ENCODE peak calls at places on chromosomes 2 and 18, in five cellular contexts. One of them, this sample, is unnamed.

GRCh38 chr2:85175369-85176299 is 42.4 kb downstream of the TCF7L1 start:
- DNase-seq in GM13977: no peak
- DNase-seq in renal cortical epithelial cell: no peak
- DNase-seq in iPS-NIHi11: peak; percentile 56
- DNase-seq in Kasumi-1: no peak
- DNase-seq in this sample: no peak

GRCh38 chr2:101763496-101764333 is 66.2 kb downstream of the MAP4K4 start:
- DNase-seq in GM13977: no peak
- DNase-seq in renal cortical epithelial cell: peak; percentile 50
- DNase-seq in iPS-NIHi11: no peak
- DNase-seq in Kasumi-1: no peak
- DNase-seq in this sample: peak; percentile 13

GRCh38 chr2:134365356-134365755 is 111.5 kb downstream of the MGAT5 start:
- DNase-seq in GM13977: no peak
- DNase-seq in renal cortical epithelial cell: no peak
- DNase-seq in iPS-NIHi11: peak; percentile 53
- DNase-seq in Kasumi-1: peak; percentile 17
- DNase-seq in this sample: no peak

GRCh38 chr2:169415233-169415748 is 53.0 kb upstream of the LRP2 start:
- DNase-seq in GM13977: no peak
- DNase-seq in renal cortical epithelial cell: no peak
- DNase-seq in iPS-NIHi11: no peak
- DNase-seq in Kasumi-1: peak; percentile 73
- DNase-seq in this sample: peak; percentile 14

GRCh38 chr2:238916875-238917590 is 69.1 kb downstream of the TWIST2 start:
- DNase-seq in GM13977: no peak
- DNase-seq in renal cortical epithelial cell: peak; percentile 28
- DNase-seq in iPS-NIHi11: no peak
- DNase-seq in Kasumi-1: no peak
- DNase-seq in this sample: no peak

GRCh38 chr18:45642238-45642637 is 27.0 kb downstream of the SLC14A2 start:
- DNase-seq in GM13977: no peak
- DNase-seq in renal cortical epithelial cell: peak; percentile 22
- DNase-seq in iPS-NIHi11: no peak
- DNase-seq in Kasumi-1: no peak
- DNase-seq in this sample: no peak

GRCh38 chr2:190864375-190864774 is 16.2 kb upstream of the GLS start:
- DNase-seq in GM13977: no peak
- DNase-seq in renal cortical epithelial cell: peak; percentile 41
- DNase-seq in iPS-NIHi11: no peak
- DNase-seq in Kasumi-1: no peak
- DNase-seq in this sample: no peak

GRCh38 chr2:128198666-128199065 is 107.7 kb downstream of the UGGT1 start:
- DNase-seq in GM13977: no peak
- DNase-seq in renal cortical epithelial cell: no peak
- DNase-seq in iPS-NIHi11: no peak
- DNase-seq in Kasumi-1: no peak
- DNase-seq in this sample: no peak

GRCh38 chr2:144256996-144257707 is 262.8 kb downstream of the ZEB2 start:
- DNase-seq in GM13977: no peak
- DNase-seq in renal cortical epithelial cell: no peak
- DNase-seq in iPS-NIHi11: no peak
- DNase-seq in Kasumi-1: peak; percentile 46
- DNase-seq in this sample: no peak

GRCh38 chr18:61764381-61764780 is 128.4 kb downstream of the RNF152 start:
- DNase-seq in GM13977: peak; percentile 39
- DNase-seq in renal cortical epithelial cell: peak; percentile 69
- DNase-seq in iPS-NIHi11: no peak
- DNase-seq in Kasumi-1: no peak
- DNase-seq in this sample: no peak

GRCh38 chr2:191013876-191014652 is at the start of gene STAT1:
- DNase-seq in GM13977: peak; percentile 98
- DNase-seq in renal cortical epithelial cell: peak; percentile 72
- DNase-seq in iPS-NIHi11: peak; percentile 99
- DNase-seq in Kasumi-1: peak; percentile 95
- DNase-seq in this sample: peak; percentile 91

GRCh38 chr2:143229952-143230351 is 100.7 kb downstream of the ARHGAP15 start:
- DNase-seq in GM13977: no peak
- DNase-seq in renal cortical epithelial cell: no peak
- DNase-seq in iPS-NIHi11: peak; percentile 40
- DNase-seq in Kasumi-1: no peak
- DNase-seq in this sample: no peak

GRCh38 chr2:78029392-78029995 is 507.3 kb upstream of the LRRTM4 start:
- DNase-seq in GM13977: no peak
- DNase-seq in renal cortical epithelial cell: no peak
- DNase-seq in iPS-NIHi11: no peak
- DNase-seq in Kasumi-1: no peak
- DNase-seq in this sample: no peak

GRCh38 chr18:55839350-55839749 is 251.4 kb upstream of the TCF4 start:
- DNase-seq in GM13977: no peak
- DNase-seq in renal cortical epithelial cell: peak; percentile 75
- DNase-seq in iPS-NIHi11: no peak
- DNase-seq in Kasumi-1: no peak
- DNase-seq in this sample: no peak

GRCh38 chr2:234164499-234165409 is 114.3 kb downstream of the SPP2 start:
- DNase-seq in GM13977: no peak
- DNase-seq in renal cortical epithelial cell: peak; percentile 62
- DNase-seq in iPS-NIHi11: no peak
- DNase-seq in Kasumi-1: no peak
- DNase-seq in this sample: no peak

GRCh38 chr18:8654482-8655451 is 45.5 kb downstream of the RAB12 start:
- DNase-seq in GM13977: peak; percentile 65
- DNase-seq in renal cortical epithelial cell: peak; percentile 29
- DNase-seq in iPS-NIHi11: peak; percentile 48
- DNase-seq in Kasumi-1: peak; percentile 53
- DNase-seq in this sample: no peak

GRCh38 chr2:24559714-24560113 is 68.7 kb downstream of the NCOA1 start:
- DNase-seq in GM13977: no peak
- DNase-seq in renal cortical epithelial cell: no peak
- DNase-seq in iPS-NIHi11: no peak
- DNase-seq in Kasumi-1: no peak
- DNase-seq in this sample: no peak

GRCh38 chr18:50559750-50560680 is at the start of gene MAPK4:
- DNase-seq in GM13977: peak; percentile 76
- DNase-seq in renal cortical epithelial cell: no peak
- DNase-seq in iPS-NIHi11: peak; percentile 82
- DNase-seq in Kasumi-1: no peak
- DNase-seq in this sample: no peak

GRCh38 chr2:236089271-236090026 is 78.7 kb downstream of the GBX2 start:
- DNase-seq in GM13977: no peak
- DNase-seq in renal cortical epithelial cell: peak; percentile 61
- DNase-seq in iPS-NIHi11: no peak
- DNase-seq in Kasumi-1: no peak
- DNase-seq in this sample: no peak

GRCh38 chr2:237603718-237604362 is 13.3 kb upstream of the RAB17 start:
- DNase-seq in GM13977: peak; percentile 53
- DNase-seq in renal cortical epithelial cell: peak; percentile 41
- DNase-seq in iPS-NIHi11: no peak
- DNase-seq in Kasumi-1: peak; percentile 43
- DNase-seq in this sample: no peak

GRCh38 chr18:6441201-6441600 is 26.5 kb upstream of the L3MBTL4 start:
- DNase-seq in GM13977: no peak
- DNase-seq in renal cortical epithelial cell: no peak
- DNase-seq in iPS-NIHi11: no peak
- DNase-seq in Kasumi-1: no peak
- DNase-seq in this sample: no peak

GRCh38 chr2:217247511-217247910 is 387.6 kb upstream of the TNP1 start:
- DNase-seq in GM13977: no peak
- DNase-seq in renal cortical epithelial cell: no peak
- DNase-seq in iPS-NIHi11: no peak
- DNase-seq in Kasumi-1: no peak
- DNase-seq in this sample: no peak

GRCh38 chr2:136247204-136247990 is 129.4 kb upstream of the CXCR4 start:
- DNase-seq in GM13977: no peak
- DNase-seq in renal cortical epithelial cell: peak; percentile 46
- DNase-seq in iPS-NIHi11: no peak
- DNase-seq in Kasumi-1: no peak
- DNase-seq in this sample: no peak

GRCh38 chr2:199485732-199486335 is 28.1 kb upstream of the SATB2 start:
- DNase-seq in GM13977: peak; percentile 42
- DNase-seq in renal cortical epithelial cell: peak; percentile 33
- DNase-seq in iPS-NIHi11: peak; percentile 67
- DNase-seq in Kasumi-1: peak; percentile 79
- DNase-seq in this sample: peak; percentile 77

GRCh38 chr18:8685914-8686216 is 19.5 kb upstream of the MTCL1 start:
- DNase-seq in GM13977: no peak
- DNase-seq in renal cortical epithelial cell: no peak
- DNase-seq in iPS-NIHi11: no peak
- DNase-seq in Kasumi-1: no peak
- DNase-seq in this sample: no peak

GRCh38 chr2:179274749-179275148 is 10.1 kb upstream of the SESTD1 start:
- DNase-seq in GM13977: no peak
- DNase-seq in renal cortical epithelial cell: no peak
- DNase-seq in iPS-NIHi11: no peak
- DNase-seq in Kasumi-1: no peak
- DNase-seq in this sample: peak; percentile 52

GRCh38 chr2:75560022-75560767 is 544 bp downstream of the EVA1A start:
- DNase-seq in GM13977: peak; percentile 39
- DNase-seq in renal cortical epithelial cell: no peak
- DNase-seq in iPS-NIHi11: peak; percentile 52
- DNase-seq in Kasumi-1: no peak
- DNase-seq in this sample: no peak

GRCh38 chr18:3747176-3747973 is 297.4 kb downstream of the TGIF1 start:
- DNase-seq in GM13977: no peak
- DNase-seq in renal cortical epithelial cell: no peak
- DNase-seq in iPS-NIHi11: no peak
- DNase-seq in Kasumi-1: no peak
- DNase-seq in this sample: peak; percentile 98

GRCh38 chr2:231925303-231926179 is 655 bp downstream of the NPPC start:
- DNase-seq in GM13977: peak; percentile 93
- DNase-seq in renal cortical epithelial cell: peak; percentile 52
- DNase-seq in iPS-NIHi11: peak; percentile 94
- DNase-seq in Kasumi-1: peak; percentile 4
- DNase-seq in this sample: peak; percentile 61

GRCh38 chr2:110999626-111000025 is 121.1 kb upstream of the BCL2L11 start:
- DNase-seq in GM13977: no peak
- DNase-seq in renal cortical epithelial cell: no peak
- DNase-seq in iPS-NIHi11: no peak
- DNase-seq in Kasumi-1: no peak
- DNase-seq in this sample: no peak

GRCh38 chr2:241965931-241966412 is 96.4 kb downstream of the RTP5 start:
- DNase-seq in GM13977: peak; percentile 77
- DNase-seq in renal cortical epithelial cell: peak; percentile 97
- DNase-seq in iPS-NIHi11: peak; percentile 58
- DNase-seq in Kasumi-1: peak; percentile 80
- DNase-seq in this sample: peak; percentile 80

GRCh38 chr2:180644709-180645108 is 335.7 kb upstream of the UBE2E3 start:
- DNase-seq in GM13977: no peak
- DNase-seq in renal cortical epithelial cell: peak; percentile 88
- DNase-seq in iPS-NIHi11: no peak
- DNase-seq in Kasumi-1: no peak
- DNase-seq in this sample: no peak

GRCh38 chr2:101012706-101013181 is 10.7 kb downstream of the RPL31 start:
- DNase-seq in GM13977: no peak
- DNase-seq in renal cortical epithelial cell: peak; percentile 42
- DNase-seq in iPS-NIHi11: peak; percentile 40
- DNase-seq in Kasumi-1: peak; percentile 65
- DNase-seq in this sample: no peak

GRCh38 chr2:15784106-15784885 is 156.1 kb upstream of the MYCN start:
- DNase-seq in GM13977: no peak
- DNase-seq in renal cortical epithelial cell: no peak
- DNase-seq in iPS-NIHi11: no peak
- DNase-seq in Kasumi-1: no peak
- DNase-seq in this sample: no peak

This sample was measured in HL-60.